ENCODE peak calls at places on chromosome 20, in seven cellular contexts. W is CD8-positive, alpha-beta memory T cell; K is BJ; N is H9; C is activated CD8-positive, alpha-beta memory T cell treated with anti-CD3 and anti-CD28 coated beads for 4 hours; J is GM23338; R is foreskin keratinocyte. F is an unnamed sample.

GRCh38 chr20:34045930-34046329 is 52.2 kb downstream of the RALY start:
- DNase-seq in W (no peak), R (no peak), N (peak; percentile 59), K (no peak), J (peak; percentile 82), C (no peak), F (no peak)

GRCh38 chr20:58192567-58192966 is 35.9 kb downstream of the ANKRD60 start:
- DNase-seq in C (peak; percentile 12), N (peak; percentile 50), K (no peak), J (peak; percentile 41), W (no peak), R (no peak), F (peak; percentile 20)

GRCh38 chr20:17680128-17680835 is 1.8 kb downstream of the RRBP1 start:
- DNase-seq in W (peak; percentile 41), J (peak; percentile 44), K (no peak), R (peak; percentile 27), C (no peak), N (no peak), F (peak; percentile 37)

GRCh38 chr20:60108397-60108796 is 150.2 kb downstream of the CDH26 start:
- DNase-seq in C (no peak), J (no peak), R (no peak), W (no peak), K (no peak), N (no peak), F (no peak)

GRCh38 chr20:51195990-51196389 is 173.1 kb upstream of the KCNG1 start:
- DNase-seq in W (no peak), J (no peak), K (no peak), N (no peak), C (no peak), R (no peak), F (no peak)

GRCh38 chr20:19070681-19071441 is 141.6 kb upstream of the SLC24A3 start:
- DNase-seq in W (no peak), N (no peak), R (no peak), K (no peak), C (no peak), J (no peak), F (no peak)

GRCh38 chr20:9411833-9412232 is 102.6 kb upstream of the LAMP5 start:
- DNase-seq in W (no peak), N (no peak), C (no peak), R (no peak), K (no peak), J (no peak), F (no peak)

GRCh38 chr20:4041748-4042411 is 26.5 kb upstream of the RNF24 start:
- DNase-seq in J (no peak), K (peak; percentile 58), W (no peak), N (no peak), R (peak; percentile 96), C (no peak), F (peak; percentile 73)

GRCh38 chr20:8519887-8520286 is 387.8 kb downstream of the PLCB1 start:
- DNase-seq in W (no peak), J (no peak), R (no peak), K (no peak), N (no peak), C (no peak), F (no peak)

GRCh38 chr20:58583141-58583540 is 67.9 kb upstream of the APCDD1L start:
- DNase-seq in C (no peak), R (no peak), K (no peak), N (no peak), W (no peak), J (no peak), F (peak; percentile 53)

GRCh38 chr20:21981179-21981578 is 275.7 kb downstream of the PAX1 start:
- DNase-seq in J (no peak), N (no peak), C (no peak), R (no peak), K (no peak), W (no peak), F (no peak)

GRCh38 chr20:10875653-10876052 is 201.9 kb upstream of the JAG1 start:
- DNase-seq in R (no peak), K (no peak), N (no peak), J (no peak), C (no peak), W (no peak), F (no peak)

GRCh38 chr20:36481380-36482043 is 59.8 kb upstream of the MYL9 start:
- DNase-seq in W (no peak), K (no peak), C (no peak), N (no peak), J (peak; percentile 41), R (no peak), F (peak; percentile 86)

GRCh38 chr20:2558581-2559301 is 22.4 kb downstream of the TMC2 start:
- DNase-seq in N (peak; percentile 45), J (peak; percentile 15), C (no peak), R (no peak), K (no peak), W (no peak), F (no peak)

GRCh38 chr20:53258741-53259140 is 286.6 kb downstream of the TSHZ2 start:
- DNase-seq in J (no peak), R (no peak), N (no peak), K (no peak), C (no peak), W (no peak), F (no peak)

GRCh38 chr20:37526238-37526838 is 1.3 kb downstream of the BLCAP start:
- DNase-seq in K (no peak), C (no peak), N (peak; percentile 82), W (no peak), R (peak; percentile 86), J (peak; percentile 93), F (peak; percentile 67)

GRCh38 chr20:31670371-31671228 is 32.9 kb downstream of the COX4I2 start:
- DNase-seq in J (no peak), C (no peak), K (no peak), R (no peak), W (no peak), N (no peak), F (no peak)

GRCh38 chr20:24756292-24757025 is 192.6 kb upstream of the CST7 start:
- DNase-seq in J (no peak), K (no peak), W (no peak), N (peak; percentile 10), C (no peak), R (no peak), F (no peak)

GRCh38 chr20:53085720-53086119 is 113.6 kb downstream of the TSHZ2 start:
- DNase-seq in N (no peak), K (no peak), W (no peak), J (no peak), C (no peak), R (no peak), F (no peak)

GRCh38 chr20:63191400-63191799 is 24.5 kb downstream of the YTHDF1 start:
- DNase-seq in K (no peak), N (no peak), R (peak; percentile 59), C (no peak), J (no peak), W (no peak), F (peak; percentile 55)

GRCh38 chr20:47413189-47413588 is 56.7 kb upstream of the ZMYND8 start:
- DNase-seq in R (no peak), K (no peak), N (no peak), W (no peak), C (no peak), J (no peak), F (no peak)

GRCh38 chr20:56373942-56374341 is 15.2 kb downstream of the FAM210B start:
- DNase-seq in J (no peak), K (peak; percentile 68), N (no peak), W (no peak), C (no peak), R (peak; percentile 89), F (no peak)

GRCh38 chr20:59145926-59146800 is 17.5 kb upstream of the ZNF831 start:
- DNase-seq in W (peak; percentile 49), R (no peak), C (peak; percentile 53), N (no peak), K (no peak), J (no peak), F (no peak)

GRCh38 chr20:34240121-34240520 is 1.1 kb upstream of the ASIP start:
- DNase-seq in W (no peak), R (no peak), K (no peak), C (no peak), N (no peak), J (no peak), F (no peak)

GRCh38 chr20:40843251-40843650 is 154.2 kb upstream of the MAFB start:
- DNase-seq in K (no peak), R (no peak), N (no peak), C (no peak), W (no peak), J (no peak), F (no peak)

GRCh38 chr20:1809611-1810510 is 85.3 kb upstream of the SIRPA start:
- DNase-seq in K (no peak), N (no peak), J (no peak), W (no peak), C (no peak), R (peak; percentile 93), F (no peak)

GRCh38 chr20:35617397-35618031 is 1.9 kb downstream of the SPAG4 start:
- DNase-seq in K (no peak), C (no peak), R (no peak), N (peak; percentile 80), J (peak; percentile 88), W (peak; percentile 24), F (peak; percentile 86)

GRCh38 chr20:20561172-20561571 is 151.3 kb downstream of the RALGAPA2 start:
- DNase-seq in C (no peak), W (no peak), R (no peak), J (peak; percentile 33), K (no peak), N (no peak), F (peak; percentile 22)

GRCh38 chr20:15836634-15837033 is 736.6 kb downstream of the KIF16B start:
- DNase-seq in W (no peak), K (no peak), R (no peak), N (no peak), J (no peak), C (no peak), F (no peak)

GRCh38 chr20:13865825-13866351 is 81.1 kb downstream of the NDUFAF5 start:
- DNase-seq in R (no peak), C (no peak), W (no peak), K (peak; percentile 85), N (no peak), J (no peak), F (no peak)

GRCh38 chr20:14948416-14948815 is 611.0 kb upstream of the FLRT3 start:
- DNase-seq in W (no peak), K (no peak), R (no peak), N (no peak), C (no peak), J (no peak), F (peak; percentile 31)

F was measured in NCI-H82.